ENCODE peak calls at places on chromosomes 4 and X, in four cellular contexts. P is K562, I is MM.1S, E is HCT116. Q is an unnamed sample.

GRCh38 chrX:47815901-47816845 is 20.5 kb upstream of the ZNF81 start:
- DNase-seq in E (no peak), I (no peak), P (no peak), Q (no peak)

GRCh38 chr4:185282968-185283367 is 73.6 kb downstream of the SNX25 start:
- DNase-seq in E (no peak), I (no peak), P (peak; percentile 18), Q (no peak)

GRCh38 chr4:154315741-154316140 is 175.9 kb downstream of the DCHS2 start:
- DNase-seq in I (no peak), E (no peak), P (no peak), Q (no peak)

GRCh38 chrX:155874571-155875244 is 6.4 kb upstream of the VAMP7 start:
- DNase-seq in I (no peak), P (no peak), E (no peak), Q (no peak)

GRCh38 chr4:85522836-85523235 is 47.9 kb downstream of the ARHGAP24 start:
- DNase-seq in E (no peak), P (no peak), I (no peak), Q (no peak)

GRCh38 chr4:40363382-40363920 is 28.3 kb downstream of the CHRNA9 start:
- DNase-seq in P (no peak), E (no peak), I (no peak), Q (no peak)

GRCh38 chrX:15151267-15152196 is 118.4 kb downstream of the ASB9 start:
- DNase-seq in P (no peak), E (no peak), I (no peak), Q (no peak)

GRCh38 chrX:9597361-9598035 is 132.6 kb downstream of the TBL1X start:
- DNase-seq in P (no peak), I (no peak), E (no peak), Q (no peak)

GRCh38 chrX:40109288-40110008 is 11.7 kb upstream of the BCOR start:
- DNase-seq in P (no peak), I (peak; percentile 71), E (no peak), Q (no peak)

GRCh38 chr4:23023121-23023520 is 330.4 kb downstream of the GBA3 start:
- DNase-seq in I (no peak), E (no peak), P (no peak), Q (no peak)

GRCh38 chr4:70712150-70712549 is 9.6 kb upstream of the RUFY3 start:
- DNase-seq in P (no peak), E (no peak), I (no peak), Q (no peak)

GRCh38 chr4:169485791-169486742 is 126.3 kb downstream of the NEK1 start:
- DNase-seq in I (peak; percentile 65), P (peak; percentile 14), E (peak; percentile 49), Q (peak; percentile 61)

GRCh38 chr4:3290889-3291321 is 1.9 kb upstream of the RGS12 start:
- DNase-seq in E (no peak), P (no peak), I (no peak), Q (no peak)

GRCh38 chr4:63578383-63578782 is 830.9 kb downstream of the TECRL start:
- DNase-seq in P (no peak), E (no peak), I (no peak), Q (no peak)

GRCh38 chr4:148881860-148882643 is 439.8 kb upstream of the NR3C2 start:
- DNase-seq in I (no peak), P (no peak), E (no peak), Q (peak; percentile 23)

GRCh38 chr4:25842229-25842840 is 20.5 kb downstream of the SEL1L3 start:
- DNase-seq in P (no peak), E (no peak), I (peak; percentile 80), Q (no peak)

GRCh38 chrX:51891821-51892551 is 1.4 kb upstream of the MAGED1 start:
- DNase-seq in E (no peak), I (no peak), P (no peak), Q (no peak)

GRCh38 chr4:36218121-36218520 is 26.2 kb downstream of the ARAP2 start:
- DNase-seq in P (no peak), I (no peak), E (no peak), Q (no peak)

GRCh38 chrX:47361538-47362511 is 8.6 kb upstream of the ZNF157 start:
- DNase-seq in I (peak; percentile 89), E (peak; percentile 84), P (peak; percentile 42), Q (peak; percentile 86)

GRCh38 chr4:1711906-1712215 is 258 bp downstream of the SLBP start:
- DNase-seq in I (no peak), P (no peak), E (no peak), Q (no peak)

GRCh38 chrX:128396601-128397000 is 344.4 kb upstream of the ACTRT1 start:
- DNase-seq in E (no peak), P (no peak), I (no peak), Q (no peak)

GRCh38 chr4:32037391-32037790 is 1317.2 kb downstream of the PCDH7 start:
- DNase-seq in E (no peak), I (no peak), P (no peak), Q (no peak)

GRCh38 chr4:93066746-93067145 is 761.8 kb upstream of the ATOH1 start:
- DNase-seq in E (no peak), P (no peak), I (no peak), Q (no peak)

GRCh38 chrX:28127662-28128061 is 146.4 kb upstream of the DCAF8L1 start:
- DNase-seq in I (no peak), E (no peak), P (no peak), Q (no peak)

GRCh38 chrX:129823523-129823922 is 20.2 kb downstream of the ZDHHC9 start:
- DNase-seq in I (peak; percentile 58), P (no peak), E (no peak), Q (no peak)

GRCh38 chr4:105246712-105247111 is 100.0 kb downstream of the TET2 start:
- DNase-seq in E (no peak), I (no peak), P (no peak), Q (no peak)

GRCh38 chrX:73855546-73855945 is 292.5 kb downstream of the CHIC1 start:
- DNase-seq in I (peak; percentile 72), E (peak; percentile 28), P (peak; percentile 18), Q (peak; percentile 47)

GRCh38 chr4:23373269-23373668 is 516.6 kb downstream of the PPARGC1A start:
- DNase-seq in E (no peak), P (peak; percentile 16), I (no peak), Q (no peak)

GRCh38 chr4:127783026-127783769 is 1.1 kb downstream of the HSPA4L start:
- DNase-seq in E (peak; percentile 24), P (peak; percentile 65), I (peak; percentile 52), Q (peak; percentile 17)

GRCh38 chrX:51456246-51456645 is 40.1 kb downstream of the NUDT11 start:
- DNase-seq in P (no peak), E (no peak), I (no peak), Q (no peak)

GRCh38 chr4:188779586-188779985 is 640.3 kb downstream of the TRIML1 start:
- DNase-seq in E (no peak), P (no peak), I (no peak), Q (no peak)

GRCh38 chrX:136047001-136047642 is 61.9 kb downstream of the SLC9A6 start:
- DNase-seq in P (no peak), E (no peak), I (no peak), Q (no peak)

GRCh38 chr4:154507170-154507569 is 15.6 kb upstream of the DCHS2 start:
- DNase-seq in I (no peak), E (no peak), P (no peak), Q (no peak)

GRCh38 chr4:38676986-38677385 is 13.0 kb downstream of the KLF3 start:
- DNase-seq in I (no peak), P (no peak), E (no peak), Q (no peak)

GRCh38 chrX:15515931-15516330 is 15.3 kb downstream of the BMX start:
- DNase-seq in E (no peak), I (no peak), P (peak; percentile 74), Q (no peak)

GRCh38 chr4:66853845-66854244 is 691.5 kb downstream of the CENPC start:
- DNase-seq in E (no peak), I (no peak), P (no peak), Q (no peak)

GRCh38 chr4:66855956-66856355 is 689.3 kb downstream of the CENPC start:
- DNase-seq in P (no peak), E (no peak), I (no peak), Q (no peak)

GRCh38 chr4:66852843-66853242 is 692.5 kb downstream of the CENPC start:
- DNase-seq in E (no peak), P (no peak), I (no peak), Q (no peak)
- H2AFZ ChIP-seq in E (no peak overlapping the region), P (no peak overlapping the region), I (no peak overlapping the region), Q (peak overlapping the region; percentile 24)

GRCh38 chr4:144962300-144962699 is 135.7 kb downstream of the ANAPC10 start:
- DNase-seq in I (no peak), P (no peak), E (no peak), Q (no peak)

GRCh38 chr4:144969793-144970192 is 128.2 kb downstream of the ANAPC10 start:
- DNase-seq in P (no peak), I (no peak), E (no peak), Q (no peak)

GRCh38 chr4:144970597-144970996 is 127.4 kb downstream of the ANAPC10 start:
- DNase-seq in I (peak; percentile 69), E (no peak), P (no peak), Q (no peak)

GRCh38 chr4:144968606-144969005 is 129.4 kb downstream of the ANAPC10 start:
- DNase-seq in E (no peak), I (no peak), P (no peak), Q (no peak)

GRCh38 chr4:144967161-144967560 is 130.8 kb downstream of the ANAPC10 start:
- DNase-seq in E (no peak), I (peak; percentile 91), P (no peak), Q (no peak)
- H2AFZ ChIP-seq in E (no peak overlapping the region), I (peak overlapping the region; percentile 49), P (no peak overlapping the region), Q (no peak overlapping the region)

DNA sequence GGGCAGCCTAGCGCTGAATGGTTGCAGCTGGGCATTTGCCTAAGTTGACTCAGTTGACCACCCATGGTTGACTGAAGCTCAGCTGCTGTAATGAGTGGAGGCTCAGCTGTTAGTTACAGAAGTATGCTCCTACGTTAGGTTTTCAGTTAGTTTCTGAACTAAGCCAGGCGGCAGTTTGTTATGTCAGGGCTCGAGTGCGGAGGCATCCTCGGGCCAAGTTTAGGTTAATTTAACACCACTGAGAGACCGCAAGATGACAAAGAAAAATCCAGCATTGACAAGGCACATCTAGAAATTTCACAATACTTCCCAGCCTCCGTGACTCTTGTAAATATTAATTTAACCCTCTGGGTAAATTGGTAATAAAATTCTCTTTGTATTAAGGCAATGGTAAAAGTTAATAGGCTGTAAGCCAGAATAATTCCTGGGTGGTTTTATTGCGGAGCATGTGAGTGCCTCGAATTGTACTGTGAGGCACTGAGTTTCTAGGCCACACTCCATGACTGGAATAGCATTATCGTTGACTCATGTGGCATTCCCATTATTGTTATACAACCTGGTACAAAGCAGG is 33.1 kb upstream of the CDKN2AIP start:
- DNase-seq in E (no peak), I (no peak), P (no peak), Q (no peak)
- H2AFZ ChIP-seq in E (no peak overlapping the region), I (no peak overlapping the region), P (no peak overlapping the region), Q (no peak overlapping the region)

GRCh38 chr4:48796191-48796926 is 16.3 kb upstream of the FRYL start:
- DNase-seq in E (no peak), P (no peak), I (no peak), Q (no peak)
- H2AFZ ChIP-seq in E (no peak overlapping the region), P (no peak overlapping the region), I (no peak overlapping the region), Q (no peak overlapping the region)

Q was measured in neuronal stem cell.